ENCODE peak calls at places on chromosome 6, in six cellular contexts. M, Y, U, X, Q and G are unnamed samples.

GRCh38 chr6:113854531-113855499 is 2.3 kb upstream of the MARCKS start:
- DNase-seq in M (peak; percentile 75), Y (peak; percentile 95), X (peak; percentile 67), U (peak; percentile 63), Q (no peak), G (peak; percentile 51)

GRCh38 chr6:31572041-31572911 is at the start of gene LTA:
- DNase-seq in M (no peak), Y (no peak), Q (no peak), X (no peak), U (no peak), G (no peak)

GRCh38 chr6:31862344-31863235 is at the start of gene NEU1:
- DNase-seq in U (peak; percentile 100), Q (peak; percentile 100), X (peak; percentile 99), Y (peak; percentile 100), M (peak; percentile 100), G (peak; percentile 100)

GRCh38 chr6:134689676-134690447 is 260.0 kb downstream of the ALDH8A1 start:
- DNase-seq in U (no peak), M (no peak), Q (no peak), Y (no peak), X (peak; percentile 65), G (no peak)

GRCh38 chr6:14000901-14001300 is 76.1 kb downstream of the RNF182 start:
- DNase-seq in Q (no peak), X (no peak), U (no peak), M (no peak), Y (no peak), G (no peak)

GRCh38 chr6:78942451-78942850 is 75.1 kb downstream of the IRAK1BP1 start:
- DNase-seq in Q (no peak), M (no peak), X (no peak), Y (no peak), U (no peak), G (no peak)

GRCh38 chr6:39980839-39981580 is 46.7 kb upstream of the MOCS1 start:
- DNase-seq in X (no peak), M (peak; percentile 58), Q (peak; percentile 5), U (peak; percentile 45), Y (peak; percentile 63), G (no peak)

GRCh38 chr6:96066376-96066775 is 50.6 kb downstream of the FUT9 start:
- DNase-seq in X (no peak), U (no peak), Q (no peak), M (no peak), Y (no peak), G (no peak)

GRCh38 chr6:147651249-147652063 is 143.0 kb downstream of the SAMD5 start:
- DNase-seq in X (no peak), Y (peak; percentile 46), M (peak; percentile 82), Q (no peak), U (no peak), G (peak; percentile 63)

GRCh38 chr6:13870185-13870584 is 54.6 kb upstream of the RNF182 start:
- DNase-seq in X (no peak), M (no peak), Y (no peak), U (no peak), Q (no peak), G (no peak)

GRCh38 chr6:30185846-30186484 is 22.6 kb downstream of the TRIM15 start:
- DNase-seq in U (no peak), M (no peak), X (no peak), Y (no peak), Q (no peak), G (no peak)

GRCh38 chr6:63430985-63431519 is 111.3 kb upstream of the LGSN start:
- DNase-seq in Q (no peak), X (no peak), Y (no peak), M (no peak), U (no peak), G (no peak)

GRCh38 chr6:28922841-28923317 is 906 bp downstream of the TRIM27 start:
- DNase-seq in U (peak; percentile 41), M (peak; percentile 37), Y (peak; percentile 59), Q (no peak), X (peak; percentile 38), G (peak; percentile 62)